ENCODE peak calls at places on chromosome 16, in six cellular contexts. C is left cardiac atrium, P is body of pancreas, O is heart right ventricle, J is PC-9, A is NCI-H2227 treated with DMSO at 0.1 percent for 48 hours. N is an unnamed sample.
A peak's percentile ranks its signal among the peaks of the same experiment; 100 is the strongest.

GRCh38 chr16:73890524-73891500 is 405.8 kb upstream of the PSMD7 start:
- DNase-seq in C (no peak), P (no peak), O (no peak), J (no peak), A (peak; percentile 46), N (no peak)

GRCh38 chr16:67237396-67238277 is 9.6 kb downstream of the FHOD1 start:
- DNase-seq in C (no peak), P (peak; percentile 12), O (no peak), J (no peak), A (no peak), N (no peak)

GRCh38 chr16:56349711-56350161 is 75.6 kb downstream of the AMFR start:
- DNase-seq in C (no peak), P (no peak), O (no peak), J (peak; percentile 31), A (no peak), N (no peak)

GRCh38 chr16:51237207-51237606 is 86.1 kb upstream of the SALL1 start:
- DNase-seq in C (no peak), P (no peak), O (no peak), J (no peak), A (no peak), N (no peak)

GRCh38 chr16:11658896-11659708 is 9.2 kb upstream of the SNN start:
- DNase-seq in C (no peak), P (no peak), O (no peak), J (no peak), A (no peak), N (no peak)

GRCh38 chr16:22979038-22979437 is 165.1 kb downstream of the HS3ST2 start:
- DNase-seq in C (no peak), P (no peak), O (no peak), J (no peak), A (no peak), N (no peak)

GRCh38 chr16:24846548-24847357 is 990 bp downstream of the SLC5A11 start:
- DNase-seq in C (no peak), P (no peak), O (no peak), J (no peak), A (no peak), N (no peak)

GRCh38 chr16:53837421-53837820 is 133.5 kb downstream of the FTO start:
- DNase-seq in C (no peak), P (no peak), O (no peak), J (no peak), A (no peak), N (no peak)

GRCh38 chr16:1610841-1611653 is 825 bp downstream of the IFT140 start:
- DNase-seq in C (no peak), P (no peak), O (no peak), J (peak; percentile 36), A (peak; percentile 56), N (no peak)